ENCODE peak calls at places on chromosomes 5 and 9, in nine cellular contexts. R, T, G, E, M, D, U, V and I are unnamed samples.

GRCh38 chr5:151274666-151275065 is 21.7 kb downstream of the GM2A start:
- DNase-seq in U (no peak), M (no peak), G (no peak), T (no peak), R (no peak), D (no peak), E (no peak), V (no peak), I (peak)

GRCh38 chr5:9394221-9394620 is 151.7 kb downstream of the SEMA5A start:
- DNase-seq in M (no peak), T (no peak), R (no peak), U (no peak), V (no peak), E (no peak), D (no peak), G (no peak), I (no peak)

GRCh38 chr5:141845371-141845821 is 32.8 kb downstream of the PCDH1 start:
- DNase-seq in T (no peak), R (no peak), U (no peak), G (no peak), D (no peak), V (no peak), E (no peak), M (no peak), I (no peak)

GRCh38 chr9:127123239-127123935 is 952 bp upstream of the ANGPTL2 start:
- DNase-seq in D (peak), T (peak), G (no peak), R (peak), E (no peak), M (no peak), V (no peak), U (no peak), I (peak)

GRCh38 chr5:121489972-121490371 is 361.7 kb upstream of the FTMT start:
- DNase-seq in G (no peak), U (no peak), D (no peak), M (no peak), R (no peak), E (no peak), T (no peak), V (no peak), I (no peak)

GRCh38 chr5:10331341-10331796 is 22.1 kb upstream of the MARCHF6 start:
- DNase-seq in E (no peak), T (peak), U (no peak), D (peak), M (no peak), V (peak), G (peak), R (no peak), I (peak)

GRCh38 chr9:20623021-20623747 is 885 bp upstream of the MLLT3 start:
- DNase-seq in G (peak), T (peak), V (no peak), M (peak), E (peak), R (peak), D (peak), U (peak), I (peak)

GRCh38 chr5:159184858-159185381 is 24.4 kb downstream of the RNF145 start:
- DNase-seq in D (no peak), R (no peak), U (no peak), M (peak), T (no peak), E (no peak), G (peak), V (no peak), I (no peak)

GRCh38 chr9:120183615-120184014 is 396.4 kb downstream of the CDK5RAP2 start:
- DNase-seq in V (no peak), T (no peak), G (no peak), D (no peak), R (no peak), M (no peak), E (no peak), U (no peak), I (no peak)

GRCh38 chr5:113199122-113199905 is 222.7 kb downstream of the DCP2 start:
- DNase-seq in D (no peak), U (no peak), V (no peak), T (no peak), M (peak), E (no peak), R (no peak), G (peak), I (no peak)

GRCh38 chr9:71285191-71285656 is 163.8 kb upstream of the TRPM3 start:
- DNase-seq in E (no peak), M (peak), R (peak), V (peak), D (peak), U (peak), G (peak), T (no peak), I (peak)

GRCh38 chr5:155008669-155009068 is 4.9 kb upstream of the KIF4B start:
- DNase-seq in M (peak), G (no peak), U (no peak), D (peak), E (no peak), V (peak), R (no peak), T (no peak), I (no peak)

GRCh38 chr5:12615141-12615820 is 711.0 kb upstream of the CTNND2 start:
- DNase-seq in R (no peak), U (no peak), V (no peak), T (no peak), E (no peak), G (no peak), M (no peak), D (no peak), I (no peak)

GRCh38 chr9:114348906-114349482 is 19.3 kb downstream of the ORM2 start:
- DNase-seq in G (peak), M (peak), R (peak), E (no peak), V (peak), T (peak), U (peak), D (peak), I (no peak)

GRCh38 chr9:34279431-34279830 is 49.6 kb downstream of the KIF24 start:
- DNase-seq in E (no peak), M (peak), G (no peak), V (no peak), D (no peak), R (no peak), T (peak), U (no peak), I (no peak)

GRCh38 chr9:93234600-93234999 is 50.7 kb downstream of the WNK2 start:
- DNase-seq in G (no peak), V (no peak), E (peak), R (no peak), D (no peak), M (no peak), U (no peak), T (no peak), I (peak)

GRCh38 chr5:154709368-154710305 is 45.5 kb upstream of the LARP1 start:
- DNase-seq in T (no peak), E (no peak), R (no peak), M (no peak), D (no peak), G (no peak), V (no peak), U (no peak), I (no peak)

GRCh38 chr9:96758845-96759673 is 18.8 kb downstream of the ZNF510 start:
- DNase-seq in R (no peak), T (no peak), M (peak), V (no peak), D (no peak), E (no peak), U (no peak), G (no peak), I (no peak)

GRCh38 chr5:180769821-180770220 is 30.0 kb upstream of the OR2Y1 start:
- DNase-seq in R (no peak), V (peak), M (no peak), U (no peak), G (no peak), E (no peak), T (no peak), D (no peak), I (no peak)

GRCh38 chr5:116440329-116440895 is 134.2 kb downstream of the SEMA6A start:
- DNase-seq in R (no peak), U (no peak), G (no peak), T (no peak), D (no peak), E (no peak), M (no peak), V (no peak), I (no peak)

GRCh38 chr5:180718810-180719453 is 20.9 kb downstream of the OR2Y1 start:
- DNase-seq in R (no peak), E (no peak), M (peak), U (peak), G (peak), V (peak), T (no peak), D (no peak), I (peak)

DNA sequence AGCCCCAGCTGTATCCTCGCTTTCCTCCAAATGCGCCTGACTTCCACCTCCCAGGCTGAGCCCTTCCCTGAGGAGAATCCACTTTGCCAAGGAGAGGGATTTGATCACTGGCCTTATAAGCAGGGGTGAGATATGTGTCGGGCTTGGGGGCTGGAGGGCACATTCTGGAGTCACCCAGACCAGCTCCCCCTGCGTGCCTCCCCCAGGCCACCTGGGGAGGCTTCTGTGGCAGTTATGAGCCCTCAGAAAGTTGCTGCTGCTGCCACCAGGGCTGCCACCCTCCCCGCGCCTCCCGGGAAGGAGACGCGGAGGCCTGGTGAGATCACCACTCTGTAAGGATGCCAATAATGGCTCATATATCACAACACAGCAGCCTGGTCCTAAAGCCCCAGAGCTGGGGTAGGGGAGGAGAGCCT is 211.5 kb downstream of the PAPPA start:
- DNase-seq in U (no peak), D (peak), G (peak), E (peak), R (no peak), T (peak), V (no peak), M (no peak), I (peak)
- TF ChIP-seq POLR2A in U (no peak), D (no peak), G (no peak), E (no peak), R (no peak), T (no peak), V (no peak), M (no peak), I (no peak)

DNA sequence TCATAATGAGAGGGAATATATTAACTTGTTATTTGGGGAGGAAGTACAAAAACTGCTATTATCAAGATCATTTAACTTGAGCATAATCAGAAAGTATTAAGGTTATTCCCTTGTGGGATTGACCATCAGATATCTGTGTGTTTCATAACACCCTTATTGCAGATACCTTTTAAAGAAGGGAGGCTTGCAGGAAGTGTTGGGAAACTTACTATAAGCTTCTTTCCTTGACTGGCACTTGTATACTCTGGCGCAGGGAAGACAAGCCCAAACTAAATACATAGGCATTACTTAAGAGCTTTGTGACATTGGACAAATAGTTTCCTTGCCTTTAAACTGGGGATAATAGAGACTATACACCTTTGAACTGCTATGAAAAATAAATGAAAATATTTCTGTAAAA is 50.9 kb downstream of the PIK3R1 start:
- DNase-seq in U (no peak), M (no peak), V (no peak), R (no peak), E (no peak), T (no peak), D (no peak), G (no peak), I (no peak)
- H3K27ac ChIP-seq in U (no peak), M (no peak), V (no peak), R (peak), E (peak), T (peak), D (no peak), G (no peak), I (peak)

GRCh38 chr5:134502259-134502658 is 23.2 kb upstream of the JADE2 start:
- DNase-seq in D (no peak), M (no peak), R (no peak), V (no peak), T (no peak), E (no peak), G (no peak), U (no peak), I (no peak)

GRCh38 chr5:134504629-134505300 is 20.7 kb upstream of the JADE2 start:
- DNase-seq in V (no peak), E (no peak), D (no peak), R (peak), M (no peak), T (no peak), G (no peak), U (no peak), I (no peak)

GRCh38 chr5:134500699-134501430 is 24.6 kb upstream of the JADE2 start:
- DNase-seq in U (no peak), M (no peak), V (no peak), E (no peak), G (peak), T (no peak), D (no peak), R (peak), I (no peak)

GRCh38 chr5:134503937-134504437 is 21.5 kb upstream of the JADE2 start:
- DNase-seq in E (no peak), U (no peak), M (no peak), G (peak), T (no peak), V (peak), R (no peak), D (no peak), I (no peak)

DNA sequence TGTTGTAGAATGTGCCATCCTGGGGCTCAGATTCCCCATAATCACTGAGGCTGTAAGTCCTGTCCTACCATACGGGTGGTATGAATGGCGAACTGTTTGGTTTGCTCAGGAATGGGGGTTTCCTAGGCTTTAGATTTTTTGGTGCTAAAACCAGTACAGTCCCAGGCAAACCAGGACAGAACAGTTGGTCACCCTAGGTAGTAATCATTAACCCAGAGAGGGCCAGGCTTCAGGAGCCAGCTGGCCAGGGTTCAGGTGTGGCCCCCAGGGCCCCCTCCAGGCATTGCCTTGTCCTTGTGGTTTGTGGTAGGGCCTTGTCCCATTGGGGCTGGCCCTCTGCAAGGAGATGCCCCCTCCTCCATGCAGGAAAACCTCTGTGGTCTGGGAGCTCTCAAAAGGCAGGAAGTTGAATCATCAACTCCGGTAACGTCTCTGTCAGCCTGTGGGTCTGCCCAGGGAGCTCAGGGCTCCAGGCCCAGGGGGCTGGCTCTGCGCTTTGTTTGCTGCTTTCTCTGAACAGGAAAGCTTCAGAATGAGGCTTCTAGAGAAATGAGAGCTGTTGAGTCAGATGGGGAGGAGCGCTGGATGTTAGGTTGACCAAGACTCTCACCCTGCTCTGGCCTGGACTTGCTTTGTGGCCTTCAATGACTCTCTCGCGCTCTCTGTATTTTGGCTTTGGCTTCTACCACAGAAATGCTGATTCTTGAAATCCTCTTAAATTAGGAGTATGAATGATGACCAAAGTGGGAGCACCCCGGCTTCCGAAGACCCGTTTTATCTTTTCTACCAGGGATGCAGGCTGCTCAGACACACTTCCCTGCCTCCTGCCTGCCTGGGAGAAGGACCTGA is 22.2 kb upstream of the JADE2 start:
- DNase-seq in R (peak), D (peak), T (peak), V (peak), M (peak), U (peak), E (peak), G (peak), I (no peak)
- TF ChIP-seq POLR2A in R (no peak), D (no peak), T (peak), V (peak), M (peak), U (peak), E (no peak), G (peak), I (peak)

GRCh38 chr5:125411163-125412050 is 665.0 kb upstream of the ZNF608 start:
- DNase-seq in V (no peak), M (no peak), R (peak), G (peak), U (no peak), D (peak), T (peak), E (no peak), I (peak)

GRCh38 chr5:125410501-125411162 is 664.2 kb upstream of the ZNF608 start:
- DNase-seq in E (no peak), G (peak), M (peak), T (no peak), V (no peak), U (no peak), R (no peak), D (no peak), I (no peak)

GRCh38 chr5:125412561-125413535 is 666.4 kb upstream of the ZNF608 start:
- DNase-seq in M (peak), T (peak), E (peak), G (peak), U (peak), D (peak), R (peak), V (peak), I (peak)

GRCh38 chr5:125413861-125414260 is 667.4 kb upstream of the ZNF608 start:
- DNase-seq in U (no peak), V (no peak), T (no peak), D (no peak), E (no peak), G (no peak), M (no peak), R (no peak), I (no peak)

DNA sequence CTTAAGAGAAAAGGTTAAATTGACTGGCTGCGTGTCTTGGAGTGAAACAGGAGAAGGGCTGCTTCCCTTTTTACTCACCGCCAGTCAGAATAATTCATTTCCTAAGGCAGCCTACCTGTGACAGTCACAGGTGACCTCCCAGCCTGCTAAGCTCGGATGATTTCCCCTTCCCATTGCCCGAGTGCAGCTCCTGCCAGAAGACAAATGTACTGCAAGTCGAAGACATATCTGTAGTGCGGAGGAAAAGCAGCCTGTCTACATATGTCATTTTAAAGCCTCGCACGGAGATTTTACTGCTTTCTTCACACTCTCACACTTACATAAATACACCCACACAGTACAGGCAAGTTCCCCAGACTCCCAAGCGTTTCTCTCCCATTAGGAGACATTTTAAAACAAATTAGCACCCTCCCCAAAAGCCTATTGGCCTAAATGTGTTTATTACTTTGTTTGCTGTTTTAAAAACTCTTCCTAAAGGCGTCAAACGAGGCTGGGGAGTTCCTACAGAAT is 665.7 kb upstream of the ZNF608 start:
- DNase-seq in M (peak), R (peak), E (no peak), G (no peak), V (no peak), U (no peak), T (no peak), D (peak), I (peak)
- H3K27ac ChIP-seq in M (peak), R (peak), E (peak), G (no peak), V (no peak), U (no peak), T (peak), D (peak), I (peak)

GRCh38 chr9:68458918-68459317 is 81.8 kb downstream of the TMEM252 start:
- DNase-seq in G (no peak), M (no peak), V (no peak), E (no peak), R (no peak), D (no peak), T (no peak), U (no peak), I (no peak)
- TF ChIP-seq POLR2A in G (no peak), M (no peak), V (no peak), E (no peak), R (no peak), D (no peak), T (no peak), U (no peak), I (no peak)